ENCODE peak calls at places on chromosomes 16 and 17, in five cellular contexts. One of them, this sample, is unnamed.

GRCh38 chr17:61756561-61756960 is 106.8 kb downstream of the BRIP1 start:
- DNase-seq in testis: no peak
- DNase-seq in thoracic aorta: no peak
- DNase-seq in lung: no peak
- DNase-seq in ovary: no peak
- DNase-seq in this sample: no peak

GRCh38 chr17:28716740-28717577 is 709 bp downstream of the RAB34 start:
- DNase-seq in testis: no peak
- DNase-seq in thoracic aorta: no peak
- DNase-seq in lung: no peak
- DNase-seq in ovary: peak
- DNase-seq in this sample: peak

GRCh38 chr16:15597822-15598647 is 44.9 kb downstream of the MARF1 start:
- DNase-seq in testis: no peak
- DNase-seq in thoracic aorta: no peak
- DNase-seq in lung: no peak
- DNase-seq in ovary: no peak
- DNase-seq in this sample: no peak

GRCh38 chr16:1183235-1183907 is 30.5 kb downstream of the CACNA1H start:
- DNase-seq in testis: peak
- DNase-seq in thoracic aorta: no peak
- DNase-seq in lung: no peak
- DNase-seq in ovary: peak
- DNase-seq in this sample: peak

GRCh38 chr17:73555199-73555810 is 88.9 kb downstream of the SDK2 start:
- DNase-seq in testis: no peak
- DNase-seq in thoracic aorta: no peak
- DNase-seq in lung: no peak
- DNase-seq in ovary: no peak
- DNase-seq in this sample: no peak

GRCh38 chr16:66441586-66442375 is 14.7 kb downstream of the BEAN1 start:
- DNase-seq in testis: no peak
- DNase-seq in thoracic aorta: no peak
- DNase-seq in lung: no peak
- DNase-seq in ovary: no peak
- DNase-seq in this sample: no peak

GRCh38 chr16:8088820-8089338 is 501.4 kb downstream of the TMEM114 start:
- DNase-seq in testis: no peak
- DNase-seq in thoracic aorta: no peak
- DNase-seq in lung: no peak
- DNase-seq in ovary: no peak
- DNase-seq in this sample: no peak

GRCh38 chr17:54860617-54861468 is 39.8 kb upstream of the TOM1L1 start:
- DNase-seq in testis: no peak
- DNase-seq in thoracic aorta: no peak
- DNase-seq in lung: no peak
- DNase-seq in ovary: no peak
- DNase-seq in this sample: no peak

GRCh38 chr16:85673529-85674417 is 15.0 kb downstream of the GINS2 start:
- DNase-seq in testis: peak
- DNase-seq in thoracic aorta: no peak
- DNase-seq in lung: peak
- DNase-seq in ovary: peak
- DNase-seq in this sample: peak

GRCh38 chr17:70886648-70887047 is 717.3 kb downstream of the KCNJ2 start:
- DNase-seq in testis: no peak
- DNase-seq in thoracic aorta: no peak
- DNase-seq in lung: no peak
- DNase-seq in ovary: no peak
- DNase-seq in this sample: no peak

GRCh38 chr16:2815299-2815771 is 1.7 kb upstream of the PRSS21 start:
- DNase-seq in testis: peak
- DNase-seq in thoracic aorta: no peak
- DNase-seq in lung: no peak
- DNase-seq in ovary: no peak
- DNase-seq in this sample: no peak

GRCh38 chr17:55259684-55260111 is 5.1 kb upstream of the HLF start:
- DNase-seq in testis: no peak
- DNase-seq in thoracic aorta: no peak
- DNase-seq in lung: no peak
- DNase-seq in ovary: no peak
- DNase-seq in this sample: no peak

GRCh38 chr17:63222655-63223054 is 223.5 kb downstream of the CYB561 start:
- DNase-seq in testis: no peak
- DNase-seq in thoracic aorta: no peak
- DNase-seq in lung: no peak
- DNase-seq in ovary: no peak
- DNase-seq in this sample: no peak

GRCh38 chr16:30947533-30948086 is 1.3 kb upstream of the ORAI3 start:
- DNase-seq in testis: no peak
- DNase-seq in thoracic aorta: no peak
- DNase-seq in lung: no peak
- DNase-seq in ovary: no peak
- DNase-seq in this sample: no peak

GRCh38 chr16:87790278-87791023 is 24.7 kb upstream of the KLHDC4 start:
- DNase-seq in testis: peak
- DNase-seq in thoracic aorta: no peak
- DNase-seq in lung: no peak
- DNase-seq in ovary: peak
- DNase-seq in this sample: no peak

GRCh38 chr16:89842471-89843408 is 14.5 kb downstream of the SPIRE2 start:
- DNase-seq in testis: no peak
- DNase-seq in thoracic aorta: no peak
- DNase-seq in lung: no peak
- DNase-seq in ovary: no peak
- DNase-seq in this sample: peak

GRCh38 chr16:57592591-57593003 is 35.8 kb upstream of the ADGRG1 start:
- DNase-seq in testis: no peak
- DNase-seq in thoracic aorta: no peak
- DNase-seq in lung: no peak
- DNase-seq in ovary: no peak
- DNase-seq in this sample: peak
- H3K27ac ChIP-seq in testis: no peak
- H3K27ac ChIP-seq in thoracic aorta: no peak
- H3K27ac ChIP-seq in lung: no peak
- H3K27ac ChIP-seq in ovary: no peak
- H3K27ac ChIP-seq in this sample: no peak

GRCh38 chr16:4324871-4325740 is 9.2 kb downstream of the GLIS2 start:
- DNase-seq in testis: no peak
- DNase-seq in thoracic aorta: no peak
- DNase-seq in lung: no peak
- DNase-seq in ovary: no peak
- DNase-seq in this sample: peak
- H3K4me3 ChIP-seq in testis: no peak
- H3K4me3 ChIP-seq in thoracic aorta: peak
- H3K4me3 ChIP-seq in lung: no peak
- H3K4me3 ChIP-seq in ovary: no peak
- H3K4me3 ChIP-seq in this sample: no peak

DNA sequence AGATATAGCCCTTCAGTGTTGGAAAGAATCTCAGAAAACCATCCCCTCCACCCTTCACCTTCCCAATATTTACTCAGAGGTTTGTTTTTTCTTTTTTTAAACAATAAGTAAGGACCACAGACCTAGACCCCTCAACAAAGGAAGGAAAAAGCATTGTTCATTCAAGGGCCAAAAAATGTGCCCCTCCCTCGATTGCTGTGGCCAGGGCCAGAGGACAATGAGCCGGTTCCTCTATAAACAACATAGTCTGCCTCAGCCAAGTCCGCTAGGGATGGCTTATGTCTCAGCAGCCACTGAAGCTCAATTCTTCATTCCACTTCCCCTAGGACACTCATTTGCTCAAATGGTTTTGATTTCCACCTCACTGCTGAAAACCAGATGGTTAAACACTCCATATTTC is 24.0 kb downstream of the TRIM16 start:
- DNase-seq in testis: no peak
- DNase-seq in thoracic aorta: no peak
- DNase-seq in lung: no peak
- DNase-seq in ovary: no peak
- DNase-seq in this sample: no peak
- H3K27ac ChIP-seq in testis: no peak
- H3K27ac ChIP-seq in thoracic aorta: no peak
- H3K27ac ChIP-seq in lung: peak
- H3K27ac ChIP-seq in ovary: no peak
- H3K27ac ChIP-seq in this sample: peak

DNA sequence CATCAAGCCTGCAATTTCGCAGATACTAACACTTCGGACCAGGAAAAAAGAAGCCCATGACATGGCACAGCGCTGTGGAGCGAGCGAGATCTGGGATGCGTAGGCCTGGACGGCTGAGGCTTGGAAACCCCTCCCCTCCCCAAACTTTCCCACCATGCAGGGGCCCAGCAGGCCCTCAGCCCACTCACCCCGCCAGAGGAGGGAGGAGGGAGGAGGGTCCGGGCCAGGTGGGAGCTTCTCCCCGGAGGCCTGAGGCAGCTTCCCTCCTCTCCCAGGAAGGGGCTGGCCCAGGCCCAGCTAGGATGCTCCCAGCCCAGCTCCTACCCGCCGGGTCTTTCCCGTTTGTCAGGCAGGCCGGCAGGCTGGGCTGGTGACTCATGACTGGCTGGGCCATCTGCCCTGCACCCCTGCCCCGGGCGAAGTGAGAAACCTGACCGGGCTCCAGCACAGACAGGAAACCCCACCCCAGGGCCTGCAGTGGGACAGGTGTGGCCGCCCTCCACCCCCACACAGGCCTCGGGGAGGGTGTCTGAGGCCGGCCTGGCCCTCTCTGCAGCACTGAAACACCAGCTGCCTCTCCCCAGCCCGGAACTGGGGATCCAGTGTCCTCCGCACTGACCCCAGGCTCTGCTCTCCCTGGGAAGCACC is 34.3 kb upstream of the SLC38A10 start:
- DNase-seq in testis: peak
- DNase-seq in thoracic aorta: no peak
- DNase-seq in lung: peak
- DNase-seq in ovary: peak
- DNase-seq in this sample: peak
- H3K4me3 ChIP-seq in testis: no peak
- H3K4me3 ChIP-seq in thoracic aorta: no peak
- H3K4me3 ChIP-seq in lung: no peak
- H3K4me3 ChIP-seq in ovary: no peak
- H3K4me3 ChIP-seq in this sample: no peak

DNA sequence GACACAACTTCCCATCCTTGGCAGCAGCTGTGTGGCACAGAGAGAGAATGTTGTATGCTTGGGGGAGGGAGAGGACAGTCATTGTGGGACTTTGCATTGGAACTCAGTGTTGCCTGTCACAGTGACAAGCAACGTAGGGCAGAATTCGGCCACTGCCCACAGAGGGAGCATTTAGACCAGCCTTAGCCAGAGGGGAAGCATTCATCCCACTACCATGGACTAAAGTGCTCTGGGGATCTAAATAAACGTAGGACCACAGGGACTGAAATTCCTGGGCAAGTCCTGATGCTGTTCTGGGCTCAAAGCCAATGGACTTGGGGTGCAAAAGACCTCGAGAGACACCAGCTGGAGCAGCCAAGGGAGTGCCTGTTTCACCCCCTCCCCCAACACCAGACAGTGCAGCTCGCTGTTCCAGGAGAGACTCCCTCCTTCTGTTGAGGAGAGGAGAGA is 44.9 kb downstream of the ABCA8 start:
- DNase-seq in testis: peak
- DNase-seq in thoracic aorta: no peak
- DNase-seq in lung: no peak
- DNase-seq in ovary: peak
- DNase-seq in this sample: peak
- H3K27ac ChIP-seq in testis: peak
- H3K27ac ChIP-seq in thoracic aorta: peak
- H3K27ac ChIP-seq in lung: peak
- H3K27ac ChIP-seq in ovary: peak
- H3K27ac ChIP-seq in this sample: peak

This sample was measured in right cardiac atrium.